ENCODE peak calls at places on chromosomes 5 and 9, in five cellular contexts. A is IMR-90, P is K562, Z is GM12878, O is A549. T is an unnamed sample. For H3K4me1, the result is how much of the 10 kb centered on the place peaks cover.

GRCh38 chr9:74662616-74663015 is 165.5 kb downstream of the RORB start:
- DNase-seq in A (no peak), P (no peak), Z (no peak), O (no peak), T (no peak)

GRCh38 chr9:110753734-110754231 is 85.2 kb downstream of the MUSK start:
- DNase-seq in Z (no peak), O (no peak), P (no peak), A (peak), T (peak)

GRCh38 chr9:136545065-136545965 is 533 bp downstream of the NOTCH1 start:
- DNase-seq in Z (no peak), A (no peak), O (no peak), P (peak), T (peak)

GRCh38 chr5:100667021-100667671 is 132.0 kb downstream of the FAM174A start:
- DNase-seq in Z (no peak), O (no peak), P (no peak), A (peak), T (no peak)

GRCh38 chr9:33750307-33750838 is 45.0 kb upstream of the PRSS3 start:
- DNase-seq in P (no peak), A (peak), Z (no peak), O (peak), T (peak)

GRCh38 chr9:21812415-21812814 is 10.0 kb downstream of the MTAP start:
- DNase-seq in P (no peak), A (peak), Z (no peak), O (peak), T (no peak)

GRCh38 chr5:143514915-143515314 is 111.4 kb upstream of the NR3C1 start:
- DNase-seq in O (no peak), P (no peak), A (peak), Z (no peak), T (no peak)

GRCh38 chr5:95899040-95899439 is 62.6 kb downstream of the ELL2 start:
- DNase-seq in P (no peak), O (no peak), Z (no peak), A (no peak), T (no peak)

GRCh38 chr9:22469928-22470544 is 23.4 kb downstream of the DMRTA1 start:
- DNase-seq in O (peak), A (peak), P (no peak), Z (peak), T (peak)

GRCh38 chr5:67831081-67831480 is 384.5 kb upstream of the PIK3R1 start:
- DNase-seq in A (no peak), O (no peak), Z (no peak), P (no peak), T (no peak)

GRCh38 chr5:140575309-140575708 is 10.7 kb downstream of the SLC35A4 start:
- DNase-seq in P (peak), Z (no peak), O (peak), A (peak), T (no peak)

GRCh38 chr9:107685901-107686300 is 196.3 kb upstream of the KLF4 start:
- DNase-seq in Z (no peak), P (no peak), O (no peak), A (no peak), T (no peak)

GRCh38 chr5:121870489-121870888 is 18.8 kb downstream of the FTMT start:
- DNase-seq in O (peak), P (peak), Z (no peak), A (peak), T (no peak)

GRCh38 chr5:3075309-3075708 is 323.8 kb upstream of the IRX2 start:
- DNase-seq in O (no peak), Z (no peak), A (no peak), P (peak), T (no peak)

GRCh38 chr9:111632695-111633388 is 1.7 kb downstream of the DNAJC25 start:
- DNase-seq in O (no peak), Z (no peak), A (no peak), P (no peak), T (no peak)

GRCh38 chr9:82445556-82445955 is 457.0 kb downstream of the SPATA31D1 start:
- DNase-seq in O (no peak), A (no peak), P (no peak), Z (no peak), T (no peak)

GRCh38 chr5:32144637-32145207 is 29.4 kb downstream of the GOLPH3 start:
- DNase-seq in A (no peak), O (no peak), Z (no peak), P (no peak), T (peak)

GRCh38 chr9:126326228-126327015 is at the start of gene MVB12B:
- DNase-seq in A (peak), O (peak), Z (no peak), P (peak), T (peak)

GRCh38 chr9:134725605-134725940 is 84.0 kb downstream of the COL5A1 start:
- DNase-seq in O (no peak), A (peak), P (no peak), Z (no peak), T (no peak)

GRCh38 chr9:30280229-30280900 is 2104.1 kb upstream of the ACO1 start:
- DNase-seq in P (no peak), Z (no peak), O (no peak), A (no peak), T (no peak)

GRCh38 chr5:170226661-170227060 is 6.1 kb upstream of the C5orf58 start:
- DNase-seq in Z (no peak), P (no peak), O (no peak), A (no peak), T (peak)

GRCh38 chr9:91483835-91484234 is 60.2 kb upstream of the NFIL3 start:
- DNase-seq in Z (no peak), P (no peak), A (no peak), O (no peak), T (no peak)

GRCh38 chr5:123515904-123516303 is 3.9 kb downstream of the CSNK1G3 start:
- DNase-seq in A (no peak), P (no peak), O (no peak), Z (no peak), T (no peak)

GRCh38 chr5:123524146-123524545 is 12.2 kb downstream of the CSNK1G3 start:
- DNase-seq in Z (no peak), P (no peak), A (no peak), O (no peak), T (no peak)

GRCh38 chr5:123517479-123517878 is 5.5 kb downstream of the CSNK1G3 start:
- DNase-seq in A (no peak), P (no peak), Z (no peak), O (no peak), T (no peak)

GRCh38 chr5:123518111-123518510 is 6.1 kb downstream of the CSNK1G3 start:
- DNase-seq in Z (no peak), A (no peak), P (no peak), O (no peak), T (no peak)

GRCh38 chr5:123520677-123521247 is 8.8 kb downstream of the CSNK1G3 start:
- DNase-seq in Z (no peak), O (no peak), P (no peak), A (no peak), T (no peak)
- H3K4me1 ChIP-seq in Z (under half), O (under half), P (under half), A (under half), T (under half)

GRCh38 chr5:173626501-173626812 is 10.0 kb upstream of the BOD1 start:
- DNase-seq in P (no peak), O (no peak), A (no peak), Z (no peak), T (no peak)
- TF ChIP-seq RCOR1 in P (no peak), O (no peak), A (no peak), Z (no peak), T (no peak)

GRCh38 chr5:133267601-133268000 is 215.8 kb downstream of the HSPA4 start:
- DNase-seq in Z (no peak), P (no peak), A (no peak), O (no peak), T (no peak)
- H3K4me1 ChIP-seq in Z (under half), P (under half), A (under half), O (under half), T (under half)

DNA sequence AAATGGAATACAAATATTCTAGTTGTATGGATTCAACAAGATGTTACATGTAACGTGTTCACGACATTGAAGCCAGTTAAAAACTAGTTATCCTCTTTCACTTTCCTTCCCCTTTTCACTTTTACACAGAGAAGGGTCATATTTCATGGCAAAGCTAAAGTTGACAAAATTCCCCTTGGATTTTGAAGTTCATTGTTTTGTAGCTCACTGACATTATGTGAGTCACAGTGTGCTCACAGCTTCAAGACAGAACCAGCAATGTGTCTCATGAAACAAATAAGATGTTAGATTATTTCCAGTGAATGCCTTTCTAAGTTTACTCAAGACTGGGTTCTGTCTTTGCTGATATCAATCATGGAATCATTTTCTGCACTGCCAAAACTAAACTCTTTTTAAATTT is 535.5 kb upstream of the GRIN3A start:
- DNase-seq in P (no peak), Z (no peak), O (no peak), A (no peak), T (no peak)
- TF ChIP-seq RCOR1 in P (no peak), Z (no peak), O (no peak), A (no peak), T (no peak)

DNA sequence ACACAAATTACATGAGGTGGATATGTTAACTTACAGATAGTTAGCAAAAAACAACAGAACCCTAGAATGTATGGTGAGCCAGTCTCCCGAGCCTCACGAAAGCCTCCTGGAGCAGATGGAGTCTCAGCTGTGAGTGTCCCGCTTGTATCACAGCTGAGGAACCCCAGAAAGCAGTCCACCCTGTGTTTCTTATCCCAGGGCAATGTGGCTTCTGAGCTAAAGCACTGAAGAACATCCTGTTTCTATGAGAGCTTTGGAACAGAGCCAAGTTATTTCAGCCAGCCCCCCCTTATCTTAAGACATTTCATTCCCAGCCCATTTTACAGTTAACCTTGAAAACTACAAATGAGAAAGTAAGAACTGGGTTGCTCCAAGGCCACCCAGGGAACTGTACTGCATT is 1220.9 kb upstream of the CDH6 start:
- DNase-seq in O (no peak), P (peak), A (no peak), Z (no peak), T (no peak)
- H3K4me1 ChIP-seq in O (under half), P (under half), A (under half), Z (under half), T (under half)

DNA sequence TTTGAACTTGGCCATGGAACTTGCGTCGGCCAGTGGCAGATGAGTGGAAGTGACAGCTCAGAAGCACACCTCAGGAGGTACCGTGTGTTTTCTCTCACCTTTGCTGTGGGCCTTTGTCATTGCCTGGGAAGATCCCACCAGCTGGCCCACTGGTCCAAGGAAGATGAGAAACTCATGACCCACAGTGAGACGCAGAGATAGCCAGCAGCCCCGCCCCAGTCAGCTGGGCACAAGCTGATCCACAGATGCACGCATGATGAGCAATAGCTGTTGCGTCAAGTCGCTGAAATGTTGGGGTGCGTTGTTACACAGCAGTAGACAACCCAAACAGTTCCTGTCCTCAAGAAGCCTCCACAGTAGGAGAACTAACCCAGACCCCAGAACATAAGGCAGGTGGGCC is 30.8 kb upstream of the UNC5A start:
- DNase-seq in Z (no peak), O (no peak), A (no peak), P (no peak), T (no peak)
- TF ChIP-seq RCOR1 in Z (no peak), O (no peak), A (no peak), P (no peak), T (no peak)

GRCh38 chr9:35910613-35911488 is 1.6 kb downstream of the SPAAR start:
- DNase-seq in Z (no peak), A (peak), O (peak), P (peak), T (no peak)
- H3K4me1 ChIP-seq in Z (under half), A (under half), O (under half), P (under half), T (under half)

DNA sequence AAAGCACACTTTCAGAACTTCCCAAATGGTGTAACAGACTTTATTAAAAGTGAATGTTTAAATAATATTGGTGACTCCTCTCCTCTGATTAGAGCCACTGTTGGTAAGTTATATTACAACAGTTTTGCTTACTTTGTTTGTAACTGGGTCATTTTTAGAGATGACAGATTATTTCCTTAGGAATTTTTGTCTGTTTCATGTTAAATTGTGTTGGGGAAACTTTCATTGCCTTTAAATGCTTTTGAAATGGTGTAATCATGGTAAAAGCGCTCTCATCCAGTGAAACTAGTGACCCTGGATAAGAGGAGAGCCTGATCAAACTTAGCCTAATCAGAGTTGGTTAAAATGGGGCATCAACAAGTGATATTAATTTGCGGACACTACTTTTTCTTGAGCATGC is 39.4 kb downstream of the TNPO1 start:
- DNase-seq in A (no peak), O (no peak), P (no peak), Z (no peak), T (no peak)
- TF ChIP-seq RCOR1 in A (no peak), O (no peak), P (no peak), Z (no peak), T (no peak)

T was measured in SK-N-SH.